ENCODE peak calls at places on chromosomes 16 and 17, in seven cellular contexts. C, H, I, L, U, B and Y are unnamed samples.

GRCh38 chr17:61235821-61236197 is 163.8 kb upstream of the TBX2 start:
- DNase-seq in C (no peak), H (no peak), I (peak), L (no peak), U (no peak), B (no peak), Y (no peak)

GRCh38 chr17:81418710-81419332 is 23.6 kb downstream of the BAHCC1 start:
- DNase-seq in C (no peak), H (no peak), I (no peak), L (no peak), U (no peak), B (no peak), Y (no peak)

GRCh38 chr17:11240041-11240801 is 792 bp upstream of the SHISA6 start:
- DNase-seq in C (no peak), H (no peak), I (peak), L (peak), U (no peak), B (no peak), Y (no peak)

GRCh38 chr16:87352818-87353217 is 30.8 kb downstream of the FBXO31 start:
- DNase-seq in C (peak), H (no peak), I (no peak), L (no peak), U (no peak), B (no peak), Y (no peak)

GRCh38 chr16:72261127-72261526 is 89.2 kb upstream of the PMFBP1 start:
- DNase-seq in C (no peak), H (no peak), I (no peak), L (no peak), U (no peak), B (no peak), Y (no peak)

GRCh38 chr16:30485818-30486436 is 13.4 kb downstream of the ITGAL start:
- DNase-seq in C (no peak), H (no peak), I (no peak), L (no peak), U (peak), B (no peak), Y (no peak)

GRCh38 chr16:65600629-65601028 is 478.8 kb upstream of the CDH11 start:
- DNase-seq in C (no peak), H (no peak), I (no peak), L (no peak), U (no peak), B (no peak), Y (no peak)

GRCh38 chr17:6868579-6868978 is 37.0 kb upstream of the TEKT1 start:
- DNase-seq in C (no peak), H (no peak), I (peak), L (no peak), U (no peak), B (no peak), Y (no peak)

GRCh38 chr16:53518550-53519416 is 15.8 kb upstream of the AKTIP start:
- DNase-seq in C (no peak), H (no peak), I (no peak), L (no peak), U (peak), B (peak), Y (no peak)

GRCh38 chr17:74711058-74711824 is 1.5 kb downstream of the CD300LF start:
- DNase-seq in C (no peak), H (no peak), I (no peak), L (no peak), U (no peak), B (no peak), Y (no peak)

GRCh38 chr16:88306860-88307545 is 75.8 kb upstream of the ZNF469 start:
- DNase-seq in C (no peak), H (no peak), I (peak), L (no peak), U (peak), B (no peak), Y (no peak)

GRCh38 chr16:15529673-15530072 is 95.3 kb downstream of the BMERB1 start:
- DNase-seq in C (no peak), H (no peak), I (no peak), L (no peak), U (no peak), B (no peak), Y (no peak)

GRCh38 chr17:30236807-30237206 is 1.3 kb upstream of the SLC6A4 start:
- DNase-seq in C (peak), H (peak), I (peak), L (peak), U (no peak), B (no peak), Y (peak)

GRCh38 chr16:77555781-77556180 is 120.9 kb upstream of the ADAMTS18 start:
- DNase-seq in C (no peak), H (no peak), I (no peak), L (no peak), U (no peak), B (no peak), Y (no peak)

GRCh38 chr17:13084420-13084819 is 66.6 kb upstream of the ELAC2 start:
- DNase-seq in C (no peak), H (no peak), I (no peak), L (no peak), U (no peak), B (no peak), Y (no peak)

GRCh38 chr16:88762258-88762870 is 22.7 kb downstream of the PIEZO1 start:
- DNase-seq in C (no peak), H (no peak), I (no peak), L (no peak), U (no peak), B (no peak), Y (no peak)

GRCh38 chr17:411416-412120 is 59.0 kb upstream of the RPH3AL start:
- DNase-seq in C (no peak), H (no peak), I (no peak), L (no peak), U (no peak), B (no peak), Y (no peak)

GRCh38 chr17:13346081-13346533 is 255.6 kb downstream of the HS3ST3A1 start:
- DNase-seq in C (no peak), H (no peak), I (peak), L (peak), U (no peak), B (no peak), Y (no peak)

GRCh38 chr17:20091161-20092029 is 82.2 kb downstream of the SPECC1 start:
- DNase-seq in C (no peak), H (no peak), I (no peak), L (peak), U (peak), B (no peak), Y (peak)

GRCh38 chr16:16006650-16007049 is 57.2 kb downstream of the ABCC1 start:
- DNase-seq in C (no peak), H (no peak), I (no peak), L (no peak), U (no peak), B (no peak), Y (no peak)

GRCh38 chr17:67855504-67856324 is 30.4 kb downstream of the BPTF start:
- DNase-seq in C (no peak), H (no peak), I (no peak), L (no peak), U (no peak), B (no peak), Y (no peak)

GRCh38 chr16:85542548-85542927 is 70.6 kb upstream of the GSE1 start:
- DNase-seq in C (peak), H (no peak), I (no peak), L (peak), U (no peak), B (no peak), Y (no peak)

GRCh38 chr16:85541619-85542547 is 71.2 kb upstream of the GSE1 start:
- DNase-seq in C (peak), H (no peak), I (no peak), L (peak), U (no peak), B (no peak), Y (no peak)

GRCh38 chr16:85539629-85540291 is 73.4 kb upstream of the GSE1 start:
- DNase-seq in C (peak), H (no peak), I (no peak), L (no peak), U (no peak), B (no peak), Y (no peak)

GRCh38 chr16:85539084-85539483 is 74.0 kb upstream of the GSE1 start:
- DNase-seq in C (peak), H (no peak), I (no peak), L (no peak), U (no peak), B (no peak), Y (no peak)

GRCh38 chr16:85541181-85541580 is 71.9 kb upstream of the GSE1 start:
- DNase-seq in C (peak), H (no peak), I (no peak), L (no peak), U (no peak), B (no peak), Y (no peak)
- H3K4me3 ChIP-seq in C (no peak), H (no peak), I (no peak), L (no peak), U (no peak), B (no peak), Y (no peak)

GRCh38 chr16:21163576-21163975 is 5.1 kb downstream of the LDAF1 start:
- DNase-seq in C (no peak), H (no peak), I (no peak), L (no peak), U (no peak), B (no peak), Y (no peak)

GRCh38 chr16:21160276-21160675 is 1.8 kb downstream of the LDAF1 start:
- DNase-seq in C (no peak), H (no peak), I (no peak), L (no peak), U (no peak), B (no peak), Y (no peak)

GRCh38 chr16:21161211-21161610 is 2.7 kb downstream of the LDAF1 start:
- DNase-seq in C (no peak), H (no peak), I (no peak), L (no peak), U (no peak), B (no peak), Y (no peak)

GRCh38 chr16:21164521-21165168 is 6.2 kb downstream of the LDAF1 start:
- DNase-seq in C (no peak), H (no peak), I (no peak), L (no peak), U (no peak), B (no peak), Y (no peak)

DNA sequence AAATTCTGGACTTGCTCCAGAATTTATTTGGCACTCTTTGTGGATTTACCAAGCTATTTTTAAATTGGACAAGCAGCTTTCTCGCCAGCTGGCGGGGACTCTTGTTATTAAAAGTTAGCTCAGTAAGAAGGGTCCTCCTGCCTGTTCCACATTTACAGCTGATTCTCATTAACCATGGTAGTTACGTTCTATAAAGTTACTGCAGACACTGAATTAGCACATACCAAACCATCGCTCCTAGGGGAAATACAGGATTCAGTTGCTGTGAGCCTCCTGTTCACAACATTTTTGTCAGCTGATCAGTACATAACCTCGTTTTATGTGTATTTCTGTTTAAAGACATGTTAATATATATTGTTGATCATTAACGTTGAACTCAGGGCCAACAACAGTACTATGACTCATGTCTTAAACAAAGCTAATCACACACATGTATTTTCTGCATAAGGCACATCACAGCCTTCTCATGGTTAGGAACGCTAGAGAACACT is 4.2 kb downstream of the LDAF1 start:
- DNase-seq in C (no peak), H (no peak), I (no peak), L (no peak), U (peak), B (no peak), Y (no peak)
- H3K27ac ChIP-seq in C (no peak), H (no peak), I (peak), L (no peak), U (peak), B (no peak), Y (peak)

DNA sequence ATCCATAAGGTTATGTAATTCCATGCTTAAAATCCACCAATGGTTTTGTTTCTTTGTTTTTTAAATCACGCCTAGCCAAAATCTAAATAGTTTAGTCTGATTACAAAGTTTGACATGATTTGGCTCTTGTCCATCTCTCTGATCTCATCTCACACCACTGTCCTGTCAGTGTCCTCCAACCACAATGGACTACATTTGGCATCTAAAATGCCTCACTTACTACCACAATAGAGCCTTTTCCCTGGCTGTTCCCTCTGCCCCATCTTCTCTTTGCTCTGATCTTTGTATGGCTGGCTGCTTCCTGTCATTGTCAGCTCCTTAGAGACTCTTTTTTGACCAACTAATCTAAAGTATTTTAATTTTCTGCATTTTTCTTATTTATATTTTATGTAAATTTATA is 157.2 kb downstream of the MYO1D start:
- DNase-seq in C (no peak), H (no peak), I (no peak), L (no peak), U (no peak), B (no peak), Y (no peak)
- H3K4me3 ChIP-seq in C (no peak), H (no peak), I (no peak), L (no peak), U (no peak), B (no peak), Y (no peak)

GRCh38 chr17:78641666-78642065 is 64.5 kb upstream of the DNAH17 start:
- DNase-seq in C (no peak), H (no peak), I (no peak), L (no peak), U (no peak), B (no peak), Y (no peak)

GRCh38 chr17:78642707-78643106 is 65.5 kb upstream of the DNAH17 start:
- DNase-seq in C (no peak), H (no peak), I (no peak), L (no peak), U (no peak), B (no peak), Y (no peak)

GRCh38 chr17:78641243-78641642 is 64.0 kb upstream of the DNAH17 start:
- DNase-seq in C (no peak), H (no peak), I (no peak), L (no peak), U (no peak), B (no peak), Y (no peak)

GRCh38 chr17:78643326-78643725 is 66.1 kb upstream of the DNAH17 start:
- DNase-seq in C (no peak), H (no peak), I (no peak), L (no peak), U (no peak), B (no peak), Y (no peak)

GRCh38 chr17:78640700-78641099 is 63.5 kb upstream of the DNAH17 start:
- DNase-seq in C (no peak), H (no peak), I (no peak), L (no peak), U (no peak), B (no peak), Y (no peak)
- H3K27ac ChIP-seq in C (no peak), H (no peak), I (no peak), L (no peak), U (no peak), B (no peak), Y (no peak)

GRCh38 chr16:19410435-19411153 is 7.1 kb upstream of the TMC5 start:
- DNase-seq in C (peak), H (peak), I (peak), L (peak), U (no peak), B (no peak), Y (no peak)
- H3K4me3 ChIP-seq in C (peak), H (peak), I (peak), L (peak), U (no peak), B (no peak), Y (peak)

DNA sequence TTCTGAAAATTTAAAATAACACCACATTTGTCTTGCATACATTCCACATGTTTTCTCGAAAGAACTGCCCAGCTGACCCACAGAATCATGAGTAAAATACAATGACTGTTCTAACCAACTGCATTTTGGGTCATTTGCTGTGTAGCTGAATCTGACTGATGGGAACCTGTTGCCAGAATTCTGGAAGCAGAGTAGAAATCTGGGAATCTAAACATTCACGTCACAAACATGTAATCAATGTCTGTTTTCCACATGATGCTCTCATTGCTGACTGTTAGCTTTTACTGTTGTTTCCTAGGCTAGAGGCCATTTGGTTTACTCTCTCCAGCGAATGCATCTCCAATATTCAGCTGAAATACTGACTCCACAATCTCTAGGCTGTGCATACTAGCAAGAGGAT is 710.1 kb downstream of the KCNJ2 start:
- DNase-seq in C (no peak), H (no peak), I (no peak), L (no peak), U (no peak), B (no peak), Y (no peak)
- H3K27ac ChIP-seq in C (no peak), H (no peak), I (no peak), L (no peak), U (no peak), B (no peak), Y (no peak)

GRCh38 chr17:19003966-19004600 is 481 bp downstream of the FAM83G start:
- DNase-seq in C (peak), H (no peak), I (peak), L (peak), U (no peak), B (no peak), Y (no peak)

GRCh38 chr17:19002191-19002590 is 2.4 kb downstream of the FAM83G start:
- DNase-seq in C (peak), H (no peak), I (no peak), L (no peak), U (no peak), B (no peak), Y (no peak)

GRCh38 chr17:19004601-19005441 is at the start of gene FAM83G:
- DNase-seq in C (peak), H (peak), I (peak), L (peak), U (peak), B (peak), Y (peak)

GRCh38 chr17:19003543-19003965 is 1.0 kb downstream of the FAM83G start:
- DNase-seq in C (peak), H (no peak), I (no peak), L (peak), U (no peak), B (no peak), Y (no peak)

GRCh38 chr17:19002805-19003542 is 1.6 kb downstream of the FAM83G start:
- DNase-seq in C (peak), H (no peak), I (no peak), L (no peak), U (no peak), B (no peak), Y (no peak)
- H3K4me3 ChIP-seq in C (peak), H (no peak), I (peak), L (peak), U (no peak), B (peak), Y (peak)

GRCh38 chr17:73066148-73066884 is 26.2 kb downstream of the SLC39A11 start:
- DNase-seq in C (no peak), H (no peak), I (no peak), L (no peak), U (no peak), B (no peak), Y (no peak)

GRCh38 chr17:73069846-73070245 is 22.6 kb downstream of the SLC39A11 start:
- DNase-seq in C (no peak), H (no peak), I (no peak), L (no peak), U (no peak), B (no peak), Y (no peak)

GRCh38 chr17:73069164-73069774 is 23.2 kb downstream of the SLC39A11 start:
- DNase-seq in C (no peak), H (no peak), I (no peak), L (no peak), U (no peak), B (no peak), Y (no peak)

GRCh38 chr17:73067075-73067474 is 25.4 kb downstream of the SLC39A11 start:
- DNase-seq in C (no peak), H (no peak), I (no peak), L (no peak), U (no peak), B (no peak), Y (no peak)

GRCh38 chr17:73068322-73069153 is 23.9 kb downstream of the SLC39A11 start:
- DNase-seq in C (no peak), H (no peak), I (peak), L (no peak), U (no peak), B (no peak), Y (no peak)
- H3K27ac ChIP-seq in C (peak), H (no peak), I (peak), L (no peak), U (no peak), B (no peak), Y (no peak)